ENCODE peak calls at places on chromosome 12, in ten cellular contexts. One of them, this sample, is unnamed.

GRCh38 chr12:46944104-46944503 is 118.3 kb upstream of the SLC38A4 start:
- DNase-seq in cardiac muscle cell: peak; percentile 78
- DNase-seq in BE2C: no peak
- DNase-seq in progenitor cell of endocrine pancreas: no peak
- DNase-seq in glutamatergic neuron: no peak
- DNase-seq in psoas muscle: no peak
- DNase-seq in hepatocyte: peak; percentile 47
- DNase-seq in adrenal gland: peak; percentile 44
- DNase-seq in OCI-LY7: no peak
- DNase-seq in stomach: no peak
- DNase-seq in this sample: no peak

GRCh38 chr12:104495786-104496185 is 39.0 kb downstream of the CHST11 start:
- DNase-seq in cardiac muscle cell: peak; percentile 47
- DNase-seq in glutamatergic neuron: no peak
- DNase-seq in BE2C: no peak
- DNase-seq in stomach: no peak
- DNase-seq in OCI-LY7: no peak
- DNase-seq in psoas muscle: no peak
- DNase-seq in hepatocyte: no peak
- DNase-seq in adrenal gland: no peak
- DNase-seq in progenitor cell of endocrine pancreas: no peak
- DNase-seq in this sample: no peak

GRCh38 chr12:101671839-101672238 is 25.6 kb upstream of the CHPT1 start:
- DNase-seq in glutamatergic neuron: no peak
- DNase-seq in hepatocyte: no peak
- DNase-seq in adrenal gland: no peak
- DNase-seq in psoas muscle: no peak
- DNase-seq in progenitor cell of endocrine pancreas: no peak
- DNase-seq in OCI-LY7: no peak
- DNase-seq in stomach: no peak
- DNase-seq in cardiac muscle cell: no peak
- DNase-seq in BE2C: no peak
- DNase-seq in this sample: no peak

GRCh38 chr12:79547044-79547734 is 143.6 kb downstream of the PAWR start:
- DNase-seq in glutamatergic neuron: no peak
- DNase-seq in cardiac muscle cell: peak; percentile 64
- DNase-seq in hepatocyte: peak; percentile 80
- DNase-seq in psoas muscle: no peak
- DNase-seq in OCI-LY7: no peak
- DNase-seq in BE2C: no peak
- DNase-seq in stomach: no peak
- DNase-seq in progenitor cell of endocrine pancreas: no peak
- DNase-seq in adrenal gland: no peak
- DNase-seq in this sample: no peak

GRCh38 chr12:22250762-22251161 is 83.7 kb downstream of the ST8SIA1 start:
- DNase-seq in progenitor cell of endocrine pancreas: no peak
- DNase-seq in stomach: no peak
- DNase-seq in adrenal gland: no peak
- DNase-seq in OCI-LY7: no peak
- DNase-seq in glutamatergic neuron: no peak
- DNase-seq in psoas muscle: no peak
- DNase-seq in hepatocyte: no peak
- DNase-seq in cardiac muscle cell: no peak
- DNase-seq in BE2C: no peak
- DNase-seq in this sample: no peak

GRCh38 chr12:89160716-89161123 is 191.6 kb downstream of the DUSP6 start:
- DNase-seq in progenitor cell of endocrine pancreas: no peak
- DNase-seq in psoas muscle: peak; percentile 49
- DNase-seq in stomach: no peak
- DNase-seq in OCI-LY7: no peak
- DNase-seq in glutamatergic neuron: no peak
- DNase-seq in hepatocyte: peak; percentile 28
- DNase-seq in cardiac muscle cell: peak; percentile 63
- DNase-seq in adrenal gland: peak; percentile 50
- DNase-seq in BE2C: peak; percentile 8
- DNase-seq in this sample: no peak

GRCh38 chr12:58818546-58818945 is 101.8 kb downstream of the LRIG3 start:
- DNase-seq in progenitor cell of endocrine pancreas: no peak
- DNase-seq in OCI-LY7: no peak
- DNase-seq in stomach: no peak
- DNase-seq in cardiac muscle cell: no peak
- DNase-seq in adrenal gland: no peak
- DNase-seq in BE2C: no peak
- DNase-seq in glutamatergic neuron: no peak
- DNase-seq in hepatocyte: no peak
- DNase-seq in psoas muscle: no peak
- DNase-seq in this sample: no peak

GRCh38 chr12:75447695-75448393 is 32.7 kb upstream of the GLIPR1 start:
- DNase-seq in glutamatergic neuron: no peak
- DNase-seq in hepatocyte: no peak
- DNase-seq in stomach: no peak
- DNase-seq in progenitor cell of endocrine pancreas: no peak
- DNase-seq in psoas muscle: no peak
- DNase-seq in cardiac muscle cell: no peak
- DNase-seq in adrenal gland: no peak
- DNase-seq in BE2C: no peak
- DNase-seq in OCI-LY7: no peak
- DNase-seq in this sample: no peak

GRCh38 chr12:87428701-87429277 is 600.4 kb downstream of the C12orf50 start:
- DNase-seq in hepatocyte: no peak
- DNase-seq in adrenal gland: peak; percentile 65
- DNase-seq in OCI-LY7: no peak
- DNase-seq in psoas muscle: no peak
- DNase-seq in glutamatergic neuron: no peak
- DNase-seq in cardiac muscle cell: no peak
- DNase-seq in BE2C: no peak
- DNase-seq in progenitor cell of endocrine pancreas: no peak
- DNase-seq in stomach: no peak
- DNase-seq in this sample: no peak

GRCh38 chr12:1469063-1469462 is 125.3 kb downstream of the FBXL14 start:
- DNase-seq in cardiac muscle cell: no peak
- DNase-seq in stomach: no peak
- DNase-seq in OCI-LY7: no peak
- DNase-seq in glutamatergic neuron: no peak
- DNase-seq in progenitor cell of endocrine pancreas: no peak
- DNase-seq in hepatocyte: no peak
- DNase-seq in adrenal gland: no peak
- DNase-seq in BE2C: no peak
- DNase-seq in psoas muscle: no peak
- DNase-seq in this sample: no peak

GRCh38 chr12:87642245-87642644 is 387.0 kb downstream of the C12orf50 start:
- DNase-seq in psoas muscle: no peak
- DNase-seq in glutamatergic neuron: no peak
- DNase-seq in stomach: no peak
- DNase-seq in OCI-LY7: no peak
- DNase-seq in hepatocyte: no peak
- DNase-seq in progenitor cell of endocrine pancreas: no peak
- DNase-seq in cardiac muscle cell: no peak
- DNase-seq in BE2C: no peak
- DNase-seq in adrenal gland: no peak
- DNase-seq in this sample: no peak

GRCh38 chr12:69047990-69048389 is 115.0 kb upstream of the CPM start:
- DNase-seq in BE2C: no peak
- DNase-seq in adrenal gland: no peak
- DNase-seq in progenitor cell of endocrine pancreas: no peak
- DNase-seq in glutamatergic neuron: no peak
- DNase-seq in stomach: no peak
- DNase-seq in hepatocyte: no peak
- DNase-seq in psoas muscle: no peak
- DNase-seq in cardiac muscle cell: no peak
- DNase-seq in OCI-LY7: no peak
- DNase-seq in this sample: no peak

GRCh38 chr12:59036973-59037807 is 116.9 kb upstream of the LRIG3 start:
- DNase-seq in cardiac muscle cell: peak; percentile 16
- DNase-seq in progenitor cell of endocrine pancreas: no peak
- DNase-seq in psoas muscle: no peak
- DNase-seq in glutamatergic neuron: no peak
- DNase-seq in OCI-LY7: no peak
- DNase-seq in adrenal gland: no peak
- DNase-seq in BE2C: no peak
- DNase-seq in hepatocyte: no peak
- DNase-seq in stomach: no peak
- DNase-seq in this sample: no peak

GRCh38 chr12:4506870-4507269 is 31.8 kb upstream of the RAD51AP1 start:
- DNase-seq in progenitor cell of endocrine pancreas: no peak
- DNase-seq in cardiac muscle cell: peak; percentile 21
- DNase-seq in BE2C: no peak
- DNase-seq in adrenal gland: no peak
- DNase-seq in hepatocyte: no peak
- DNase-seq in psoas muscle: no peak
- DNase-seq in stomach: no peak
- DNase-seq in OCI-LY7: peak; percentile 22
- DNase-seq in glutamatergic neuron: no peak
- DNase-seq in this sample: peak; percentile 67

GRCh38 chr12:127531561-127531960 is 735.4 kb upstream of the TMEM132C start:
- DNase-seq in stomach: no peak
- DNase-seq in glutamatergic neuron: no peak
- DNase-seq in psoas muscle: no peak
- DNase-seq in BE2C: no peak
- DNase-seq in adrenal gland: no peak
- DNase-seq in hepatocyte: no peak
- DNase-seq in progenitor cell of endocrine pancreas: no peak
- DNase-seq in OCI-LY7: no peak
- DNase-seq in cardiac muscle cell: no peak
- DNase-seq in this sample: no peak

GRCh38 chr12:127528576-127528975 is 738.4 kb upstream of the TMEM132C start:
- DNase-seq in glutamatergic neuron: no peak
- DNase-seq in psoas muscle: no peak
- DNase-seq in progenitor cell of endocrine pancreas: no peak
- DNase-seq in adrenal gland: no peak
- DNase-seq in hepatocyte: no peak
- DNase-seq in BE2C: no peak
- DNase-seq in OCI-LY7: no peak
- DNase-seq in cardiac muscle cell: no peak
- DNase-seq in stomach: no peak
- DNase-seq in this sample: no peak

GRCh38 chr12:127526925-127527324 is 740.0 kb upstream of the TMEM132C start:
- DNase-seq in psoas muscle: no peak
- DNase-seq in adrenal gland: no peak
- DNase-seq in glutamatergic neuron: no peak
- DNase-seq in hepatocyte: no peak
- DNase-seq in progenitor cell of endocrine pancreas: no peak
- DNase-seq in stomach: no peak
- DNase-seq in BE2C: no peak
- DNase-seq in cardiac muscle cell: no peak
- DNase-seq in OCI-LY7: no peak
- DNase-seq in this sample: no peak
- TF ChIP-seq CTCF in psoas muscle: no peak
- TF ChIP-seq CTCF in adrenal gland: no peak
- TF ChIP-seq CTCF in glutamatergic neuron: peak; percentile 50
- TF ChIP-seq CTCF in hepatocyte: no peak
- TF ChIP-seq CTCF in progenitor cell of endocrine pancreas: peak; percentile 36
- TF ChIP-seq CTCF in stomach: no peak
- TF ChIP-seq CTCF in BE2C: no peak
- TF ChIP-seq CTCF in cardiac muscle cell: no peak
- TF ChIP-seq CTCF in OCI-LY7: no peak
- TF ChIP-seq CTCF in this sample: no peak

DNA sequence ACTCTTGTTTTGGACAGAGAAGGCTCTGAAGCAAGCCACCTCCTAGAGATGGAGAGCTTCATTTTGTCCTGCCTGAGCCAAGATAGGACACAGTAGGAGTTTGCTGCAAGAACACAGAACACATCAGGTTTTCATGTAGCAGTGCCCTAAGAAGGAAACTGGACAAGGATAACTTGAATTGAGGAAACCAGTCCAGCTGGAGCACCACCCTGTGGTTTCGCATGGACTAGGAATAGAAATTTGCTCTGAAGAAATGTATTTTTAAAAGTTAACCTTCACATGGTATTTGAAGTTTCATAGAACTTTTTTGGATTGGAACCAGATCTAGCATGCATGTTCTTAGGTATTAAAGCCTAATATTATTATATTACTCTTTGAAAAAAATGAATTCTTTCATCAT is 68.8 kb downstream of the RERG start:
- DNase-seq in adrenal gland: peak; percentile 42
- DNase-seq in psoas muscle: no peak
- DNase-seq in progenitor cell of endocrine pancreas: no peak
- DNase-seq in stomach: no peak
- DNase-seq in OCI-LY7: no peak
- DNase-seq in BE2C: no peak
- DNase-seq in glutamatergic neuron: no peak
- DNase-seq in cardiac muscle cell: peak; percentile 53
- DNase-seq in hepatocyte: peak; percentile 37
- DNase-seq in this sample: no peak
- TF ChIP-seq CTCF in adrenal gland: peak; percentile 50
- TF ChIP-seq CTCF in psoas muscle: peak; percentile 17
- TF ChIP-seq CTCF in progenitor cell of endocrine pancreas: peak; percentile 40
- TF ChIP-seq CTCF in stomach: peak; percentile 21
- TF ChIP-seq CTCF in OCI-LY7: no peak
- TF ChIP-seq CTCF in BE2C: peak; percentile 55
- TF ChIP-seq CTCF in glutamatergic neuron: no peak
- TF ChIP-seq CTCF in cardiac muscle cell: peak; percentile 28
- TF ChIP-seq CTCF in hepatocyte: peak; percentile 49
- TF ChIP-seq CTCF in this sample: no peak

GRCh38 chr12:120725659-120726509 is at the start of gene ACADS:
- DNase-seq in BE2C: peak; percentile 95
- DNase-seq in psoas muscle: peak; percentile 92
- DNase-seq in progenitor cell of endocrine pancreas: peak; percentile 83
- DNase-seq in adrenal gland: peak; percentile 92
- DNase-seq in stomach: peak; percentile 94
- DNase-seq in hepatocyte: peak; percentile 96
- DNase-seq in glutamatergic neuron: peak; percentile 92
- DNase-seq in cardiac muscle cell: peak; percentile 87
- DNase-seq in OCI-LY7: peak; percentile 90
- DNase-seq in this sample: peak; percentile 99
- TF ChIP-seq CTCF in BE2C: no peak
- TF ChIP-seq CTCF in psoas muscle: no peak
- TF ChIP-seq CTCF in progenitor cell of endocrine pancreas: no peak
- TF ChIP-seq CTCF in adrenal gland: no peak
- TF ChIP-seq CTCF in stomach: no peak
- TF ChIP-seq CTCF in hepatocyte: no peak
- TF ChIP-seq CTCF in glutamatergic neuron: no peak
- TF ChIP-seq CTCF in cardiac muscle cell: no peak
- TF ChIP-seq CTCF in OCI-LY7: no peak
- TF ChIP-seq CTCF in this sample: no peak

DNA sequence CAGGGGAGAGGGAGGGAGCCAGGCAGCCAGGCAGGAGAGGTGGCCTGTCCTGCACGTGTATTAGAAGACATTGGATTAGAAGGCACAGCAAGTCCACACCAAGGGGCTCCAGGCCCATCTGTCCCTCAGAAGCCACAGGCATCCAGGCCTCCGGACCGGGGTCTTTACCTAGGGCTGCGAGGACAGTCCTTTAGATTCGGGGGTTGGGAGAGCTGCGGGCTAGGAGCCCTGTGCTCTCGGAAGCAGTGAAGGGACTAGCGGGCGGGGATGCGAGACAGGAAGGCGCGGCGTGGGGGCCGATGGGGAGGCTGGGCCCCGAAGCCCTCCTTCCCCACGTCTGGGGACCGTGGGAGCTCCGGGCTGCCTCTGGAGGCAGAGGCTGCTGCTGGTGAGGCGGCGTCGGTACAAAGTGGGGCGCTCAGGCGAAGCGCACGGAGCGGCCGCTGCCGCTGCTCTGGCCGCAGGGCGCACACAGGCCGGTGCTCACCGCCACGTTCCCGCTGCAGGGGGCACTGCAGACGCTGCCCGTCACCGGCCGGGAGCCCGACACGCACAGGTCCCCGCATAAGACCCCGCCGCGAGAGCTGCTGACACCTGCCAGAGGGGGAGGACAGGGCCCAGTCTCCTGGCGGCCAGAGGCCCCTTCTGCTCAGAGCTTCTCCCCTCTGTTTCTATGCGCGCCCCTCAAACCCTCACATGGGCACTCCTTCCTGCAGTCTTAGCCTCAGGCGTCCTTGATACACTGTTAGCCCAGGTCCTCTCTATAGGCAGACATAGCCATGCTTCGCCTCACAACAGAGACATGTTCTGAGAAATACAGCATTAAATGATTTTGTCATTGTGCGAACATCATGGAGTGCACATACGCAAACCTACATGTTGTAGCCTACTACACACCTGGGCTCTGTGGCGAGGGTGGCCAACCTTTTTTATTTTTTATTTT is 17.3 kb downstream of the KRT7 start:
- DNase-seq in hepatocyte: no peak
- DNase-seq in adrenal gland: no peak
- DNase-seq in glutamatergic neuron: peak; percentile 75
- DNase-seq in progenitor cell of endocrine pancreas: no peak
- DNase-seq in OCI-LY7: no peak
- DNase-seq in BE2C: no peak
- DNase-seq in cardiac muscle cell: no peak
- DNase-seq in psoas muscle: no peak
- DNase-seq in stomach: no peak
- DNase-seq in this sample: no peak
- TF ChIP-seq CTCF in hepatocyte: no peak
- TF ChIP-seq CTCF in adrenal gland: no peak
- TF ChIP-seq CTCF in glutamatergic neuron: peak; percentile 44
- TF ChIP-seq CTCF in progenitor cell of endocrine pancreas: peak; percentile 53
- TF ChIP-seq CTCF in OCI-LY7: no peak
- TF ChIP-seq CTCF in BE2C: no peak
- TF ChIP-seq CTCF in cardiac muscle cell: peak; percentile 40
- TF ChIP-seq CTCF in psoas muscle: no peak
- TF ChIP-seq CTCF in stomach: no peak
- TF ChIP-seq CTCF in this sample: no peak